ENCODE peak calls at places on chromosomes 6 and 20, in four cellular contexts. One of them, this sample, is unnamed.

GRCh38 chr20:12925214-12925755 is 83.5 kb upstream of the SPTLC3 start:
- DNase-seq in fibroblast of mammary gland: peak; percentile 85
- DNase-seq in EL: peak; percentile 75
- DNase-seq in body of pancreas: peak; percentile 74
- DNase-seq in this sample: peak; percentile 82

GRCh38 chr20:24952376-24953203 is 3.5 kb downstream of the CST7 start:
- DNase-seq in fibroblast of mammary gland: no peak
- DNase-seq in EL: no peak
- DNase-seq in body of pancreas: no peak
- DNase-seq in this sample: no peak

GRCh38 chr20:16410626-16411025 is 162.6 kb downstream of the KIF16B start:
- DNase-seq in fibroblast of mammary gland: no peak
- DNase-seq in EL: no peak
- DNase-seq in body of pancreas: no peak
- DNase-seq in this sample: no peak

GRCh38 chr6:105253787-105254186 is 74.0 kb upstream of the POPDC3 start:
- DNase-seq in fibroblast of mammary gland: no peak
- DNase-seq in EL: no peak
- DNase-seq in body of pancreas: no peak
- DNase-seq in this sample: no peak

GRCh38 chr6:147867827-147868226 is 359.3 kb downstream of the SAMD5 start:
- DNase-seq in fibroblast of mammary gland: no peak
- DNase-seq in EL: no peak
- DNase-seq in body of pancreas: no peak
- DNase-seq in this sample: no peak

GRCh38 chr20:15036938-15037337 is 699.5 kb upstream of the FLRT3 start:
- DNase-seq in fibroblast of mammary gland: no peak
- DNase-seq in EL: no peak
- DNase-seq in body of pancreas: no peak
- DNase-seq in this sample: no peak

GRCh38 chr20:6008254-6008653 is 45.6 kb downstream of the LRRN4 start:
- DNase-seq in fibroblast of mammary gland: peak; percentile 97
- DNase-seq in EL: peak; percentile 85
- DNase-seq in body of pancreas: peak; percentile 74
- DNase-seq in this sample: peak; percentile 84

GRCh38 chr6:151647871-151648639 is 154.2 kb downstream of the CCDC170 start:
- DNase-seq in fibroblast of mammary gland: no peak
- DNase-seq in EL: peak; percentile 7
- DNase-seq in body of pancreas: no peak
- DNase-seq in this sample: no peak

GRCh38 chr6:48183174-48183573 is 72.2 kb upstream of the PTCHD4 start:
- DNase-seq in fibroblast of mammary gland: no peak
- DNase-seq in EL: no peak
- DNase-seq in body of pancreas: no peak
- DNase-seq in this sample: no peak

GRCh38 chr6:155418017-155418749 is 37.5 kb downstream of the NOX3 start:
- DNase-seq in fibroblast of mammary gland: peak; percentile 70
- DNase-seq in EL: peak; percentile 80
- DNase-seq in body of pancreas: peak; percentile 17
- DNase-seq in this sample: peak; percentile 63

GRCh38 chr6:21935561-21936028 is 342.0 kb downstream of the SOX4 start:
- DNase-seq in fibroblast of mammary gland: peak; percentile 72
- DNase-seq in EL: peak; percentile 60
- DNase-seq in body of pancreas: peak; percentile 39
- DNase-seq in this sample: peak; percentile 38

GRCh38 chr6:133995296-133995695 is 42.3 kb downstream of the TBPL1 start:
- DNase-seq in fibroblast of mammary gland: no peak
- DNase-seq in EL: no peak
- DNase-seq in body of pancreas: no peak
- DNase-seq in this sample: no peak

GRCh38 chr6:104955491-104955890 is 1.4 kb upstream of the LIN28B start:
- DNase-seq in fibroblast of mammary gland: no peak
- DNase-seq in EL: no peak
- DNase-seq in body of pancreas: no peak
- DNase-seq in this sample: no peak

GRCh38 chr6:142929751-142930358 is 15.1 kb downstream of the HIVEP2 start:
- DNase-seq in fibroblast of mammary gland: peak; percentile 53
- DNase-seq in EL: peak; percentile 36
- DNase-seq in body of pancreas: no peak
- DNase-seq in this sample: no peak

GRCh38 chr20:45968801-45969711 is 2.9 kb downstream of the ZNF335 start:
- DNase-seq in fibroblast of mammary gland: peak; percentile 82
- DNase-seq in EL: peak; percentile 84
- DNase-seq in body of pancreas: no peak
- DNase-seq in this sample: no peak

GRCh38 chr20:8782804-8783203 is 286.1 kb upstream of the PLCB4 start:
- DNase-seq in fibroblast of mammary gland: peak; percentile 85
- DNase-seq in EL: peak; percentile 37
- DNase-seq in body of pancreas: no peak
- DNase-seq in this sample: peak; percentile 72

GRCh38 chr20:16535281-16535680 is 38.0 kb downstream of the KIF16B start:
- DNase-seq in fibroblast of mammary gland: no peak
- DNase-seq in EL: no peak
- DNase-seq in body of pancreas: no peak
- DNase-seq in this sample: no peak

GRCh38 chr6:40856271-40856670 is 182.8 kb downstream of the UNC5CL start:
- DNase-seq in fibroblast of mammary gland: no peak
- DNase-seq in EL: no peak
- DNase-seq in body of pancreas: no peak
- DNase-seq in this sample: no peak

GRCh38 chr6:167968091-167968490 is 29.4 kb upstream of the KIF25 start:
- DNase-seq in fibroblast of mammary gland: peak; percentile 10
- DNase-seq in EL: peak; percentile 4
- DNase-seq in body of pancreas: no peak
- DNase-seq in this sample: no peak

GRCh38 chr20:17765584-17765983 is 65.8 kb downstream of the BANF2 start:
- DNase-seq in fibroblast of mammary gland: no peak
- DNase-seq in EL: no peak
- DNase-seq in body of pancreas: no peak
- DNase-seq in this sample: no peak

GRCh38 chr20:11117808-11118528 is 444.2 kb upstream of the JAG1 start:
- DNase-seq in fibroblast of mammary gland: peak; percentile 93
- DNase-seq in EL: peak; percentile 83
- DNase-seq in body of pancreas: no peak
- DNase-seq in this sample: peak; percentile 23

GRCh38 chr6:83962592-83962991 is 71.0 kb upstream of the MRAP2 start:
- DNase-seq in fibroblast of mammary gland: no peak
- DNase-seq in EL: no peak
- DNase-seq in body of pancreas: no peak
- DNase-seq in this sample: no peak

GRCh38 chr20:57030611-57031600 is 235.5 kb downstream of the BMP7 start:
- DNase-seq in fibroblast of mammary gland: peak; percentile 12
- DNase-seq in EL: peak; percentile 93
- DNase-seq in body of pancreas: no peak
- DNase-seq in this sample: no peak

GRCh38 chr20:49132995-49133451 is 55.1 kb downstream of the STAU1 start:
- DNase-seq in fibroblast of mammary gland: peak; percentile 79
- DNase-seq in EL: peak; percentile 69
- DNase-seq in body of pancreas: peak; percentile 70
- DNase-seq in this sample: peak; percentile 77

GRCh38 chr6:10968776-10969175 is 75.3 kb downstream of the ELOVL2 start:
- DNase-seq in fibroblast of mammary gland: peak; percentile 71
- DNase-seq in EL: peak; percentile 82
- DNase-seq in body of pancreas: no peak
- DNase-seq in this sample: peak; percentile 74

GRCh38 chr6:39344821-39345280 is 22.3 kb upstream of the KCNK16 start:
- DNase-seq in fibroblast of mammary gland: no peak
- DNase-seq in EL: no peak
- DNase-seq in body of pancreas: no peak
- DNase-seq in this sample: no peak

GRCh38 chr6:45543298-45544235 is 165.8 kb upstream of the SUPT3H start:
- DNase-seq in fibroblast of mammary gland: peak; percentile 86
- DNase-seq in EL: peak; percentile 53
- DNase-seq in body of pancreas: no peak
- DNase-seq in this sample: no peak